ENCODE peak calls at places on chromosomes 16 and 17, in nine cellular contexts. W, K, H, S, N, V, F, B and G are unnamed samples.

GRCh38 chr17:40448639-40449261 is 5.5 kb downstream of the IGFBP4 start:
- DNase-seq in W (no peak), K (no peak), H (no peak), S (no peak), N (peak), V (no peak), F (peak), B (peak), G (peak)

GRCh38 chr17:40065041-40065770 is 2.4 kb downstream of the THRA start:
- DNase-seq in W (no peak), K (no peak), H (peak), S (no peak), N (peak), V (no peak), F (no peak), B (no peak), G (peak)

GRCh38 chr16:79444522-79445040 is 156.0 kb downstream of the MAF start:
- DNase-seq in W (no peak), K (no peak), H (no peak), S (no peak), N (no peak), V (no peak), F (no peak), B (no peak), G (no peak)

GRCh38 chr17:42577140-42577531 is 393 bp downstream of the PSMC3IP start:
- DNase-seq in W (no peak), K (no peak), H (no peak), S (peak), N (no peak), V (no peak), F (no peak), B (no peak), G (no peak)

GRCh38 chr17:44797809-44798208 is 32.3 kb downstream of the GJC1 start:
- DNase-seq in W (peak), K (no peak), H (peak), S (no peak), N (no peak), V (no peak), F (no peak), B (no peak), G (no peak)

GRCh38 chr16:56967733-56968132 is 6.0 kb downstream of the CETP start:
- DNase-seq in W (no peak), K (no peak), H (no peak), S (no peak), N (no peak), V (no peak), F (no peak), B (no peak), G (peak)

GRCh38 chr17:29802256-29802655 is 127.8 kb downstream of the SSH2 start:
- DNase-seq in W (no peak), K (no peak), H (no peak), S (no peak), N (no peak), V (no peak), F (no peak), B (no peak), G (peak)

GRCh38 chr16:19131809-19132777 is 18.3 kb downstream of the ITPRIPL2 start:
- DNase-seq in W (no peak), K (no peak), H (no peak), S (no peak), N (no peak), V (no peak), F (no peak), B (no peak), G (no peak)

GRCh38 chr17:17358060-17358751 is 55.0 kb downstream of the NT5M start:
- DNase-seq in W (no peak), K (no peak), H (peak), S (no peak), N (no peak), V (no peak), F (no peak), B (no peak), G (no peak)

GRCh38 chr17:7445011-7445927 is at the start of gene CHRNB1:
- DNase-seq in W (peak), K (peak), H (peak), S (no peak), N (peak), V (no peak), F (peak), B (peak), G (peak)

GRCh38 chr16:12796498-12796897 is 7.2 kb downstream of the CPPED1 start:
- DNase-seq in W (no peak), K (no peak), H (no peak), S (no peak), N (no peak), V (no peak), F (no peak), B (no peak), G (no peak)

GRCh38 chr16:24984903-24985675 is 30.1 kb downstream of the ARHGAP17 start:
- DNase-seq in W (no peak), K (no peak), H (no peak), S (no peak), N (no peak), V (no peak), F (no peak), B (no peak), G (no peak)

GRCh38 chr17:78013683-78014467 is 55.4 kb downstream of the TNRC6C start:
- DNase-seq in W (peak), K (no peak), H (peak), S (peak), N (no peak), V (no peak), F (peak), B (no peak), G (peak)

GRCh38 chr17:20059728-20060188 is 50.6 kb downstream of the SPECC1 start:
- DNase-seq in W (no peak), K (no peak), H (no peak), S (no peak), N (no peak), V (no peak), F (no peak), B (no peak), G (no peak)

GRCh38 chr17:37830151-37830993 is 85.5 kb upstream of the HNF1B start:
- DNase-seq in W (no peak), K (no peak), H (peak), S (peak), N (no peak), V (no peak), F (no peak), B (no peak), G (no peak)

GRCh38 chr16:67158637-67159600 is 790 bp downstream of the TRADD start:
- DNase-seq in W (no peak), K (no peak), H (peak), S (peak), N (peak), V (no peak), F (peak), B (no peak), G (peak)

GRCh38 chr16:4826980-4827379 is 20.1 kb downstream of the GLYR1 start:
- DNase-seq in W (no peak), K (no peak), H (no peak), S (no peak), N (no peak), V (no peak), F (no peak), B (no peak), G (no peak)

GRCh38 chr16:84975522-84975921 is 35.8 kb downstream of the ZDHHC7 start:
- DNase-seq in W (no peak), K (no peak), H (no peak), S (no peak), N (no peak), V (no peak), F (no peak), B (no peak), G (no peak)

GRCh38 chr16:88770459-88771293 is 14.3 kb downstream of the PIEZO1 start:
- DNase-seq in W (peak), K (no peak), H (peak), S (no peak), N (peak), V (peak), F (peak), B (peak), G (peak)

DNA sequence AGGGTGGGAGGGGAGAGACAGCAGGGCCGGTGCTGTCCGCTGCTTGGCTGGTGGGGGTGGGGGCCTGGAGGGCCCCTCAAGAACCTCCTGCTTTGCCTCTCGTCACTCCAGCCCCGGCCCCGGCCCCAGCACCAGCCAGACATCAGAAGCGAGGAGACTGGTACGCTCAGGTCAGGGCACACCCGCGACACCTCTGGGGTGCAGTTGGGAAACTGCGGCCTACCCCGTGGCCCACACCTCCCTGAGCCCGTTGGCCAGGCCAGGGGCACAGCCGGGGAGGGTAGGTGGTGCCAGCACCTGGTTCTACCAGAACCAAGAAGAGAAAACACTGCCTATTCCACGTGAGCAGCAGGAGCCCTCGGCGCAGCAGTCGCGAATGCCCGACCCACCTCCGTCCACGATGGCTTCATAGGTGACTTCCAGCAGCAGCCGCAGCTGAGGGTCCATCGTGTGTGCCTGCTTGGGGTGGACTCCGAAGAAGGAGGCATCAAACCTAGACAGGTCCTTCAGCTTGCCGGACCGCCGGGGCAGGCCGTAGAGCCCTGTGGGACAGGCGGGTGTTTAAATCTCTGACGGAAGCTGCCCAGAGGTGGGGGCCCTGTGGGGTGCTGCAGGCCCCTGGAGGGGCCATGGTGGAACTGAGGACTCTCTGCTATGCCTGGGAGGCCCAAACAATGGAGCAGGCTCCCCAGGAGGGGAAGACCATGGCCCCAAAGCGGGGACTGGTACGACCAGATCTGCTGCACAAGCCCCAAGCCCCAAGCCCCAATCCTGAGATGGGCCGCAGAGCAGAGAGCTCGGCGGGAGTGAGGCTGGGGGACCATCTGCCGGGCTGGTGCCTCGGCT is 2.9 kb downstream of the FASN start:
- DNase-seq in W (no peak), K (no peak), H (no peak), S (no peak), N (no peak), V (no peak), F (no peak), B (no peak), G (no peak)
- H3K4me3 ChIP-seq in W (no peak), K (no peak), H (peak), S (no peak), N (peak), V (no peak), F (no peak), B (no peak), G (peak)

GRCh38 chr16:3665508-3665907 is 11.0 kb downstream of the DNASE1 start:
- DNase-seq in W (no peak), K (no peak), H (no peak), S (peak), N (no peak), V (no peak), F (no peak), B (no peak), G (no peak)
- TF ChIP-seq CTCF in W (no peak), K (no peak), H (no peak), S (peak), N (no peak), V (no peak), F (no peak), B (no peak), G (no peak)

GRCh38 chr17:66215529-66215911 is 13.7 kb downstream of the APOH start:
- DNase-seq in W (no peak), K (no peak), H (no peak), S (no peak), N (no peak), V (no peak), F (no peak), B (no peak), G (no peak)

GRCh38 chr17:66221755-66222530 is 7.3 kb downstream of the APOH start:
- DNase-seq in W (no peak), K (no peak), H (no peak), S (no peak), N (no peak), V (no peak), F (no peak), B (no peak), G (no peak)

GRCh38 chr17:66221343-66221742 is 7.9 kb downstream of the APOH start:
- DNase-seq in W (no peak), K (no peak), H (no peak), S (no peak), N (no peak), V (no peak), F (no peak), B (no peak), G (no peak)

GRCh38 chr17:66222772-66223350 is 6.4 kb downstream of the APOH start:
- DNase-seq in W (no peak), K (no peak), H (no peak), S (no peak), N (no peak), V (no peak), F (no peak), B (no peak), G (no peak)

GRCh38 chr17:66220079-66220835 is 9.0 kb downstream of the APOH start:
- DNase-seq in W (no peak), K (no peak), H (no peak), S (no peak), N (no peak), V (no peak), F (no peak), B (no peak), G (no peak)
- H3K4me3 ChIP-seq in W (no peak), K (no peak), H (no peak), S (no peak), N (no peak), V (no peak), F (no peak), B (no peak), G (no peak)

GRCh38 chr17:27558341-27558740 is 72.6 kb upstream of the LGALS9 start:
- DNase-seq in W (no peak), K (no peak), H (no peak), S (no peak), N (no peak), V (no peak), F (no peak), B (no peak), G (no peak)

GRCh38 chr17:27560668-27561067 is 70.3 kb upstream of the LGALS9 start:
- DNase-seq in W (no peak), K (no peak), H (no peak), S (no peak), N (peak), V (no peak), F (peak), B (no peak), G (no peak)

GRCh38 chr17:27559996-27560481 is 70.9 kb upstream of the LGALS9 start:
- DNase-seq in W (peak), K (no peak), H (no peak), S (no peak), N (peak), V (no peak), F (peak), B (peak), G (peak)

GRCh38 chr17:27558842-27559505 is 72.0 kb upstream of the LGALS9 start:
- DNase-seq in W (no peak), K (no peak), H (no peak), S (no peak), N (peak), V (no peak), F (peak), B (no peak), G (no peak)

GRCh38 chr17:27559506-27559931 is 71.5 kb upstream of the LGALS9 start:
- DNase-seq in W (no peak), K (no peak), H (no peak), S (no peak), N (no peak), V (no peak), F (no peak), B (no peak), G (peak)
- TF ChIP-seq CTCF in W (no peak), K (no peak), H (no peak), S (no peak), N (peak), V (no peak), F (no peak), B (no peak), G (no peak)